ENCODE peak calls at places on chromosomes 3 and 15, in six cellular contexts. D, A, H, Z, O and I are unnamed samples.

GRCh38 chr15:88881781-88882180 is 13.6 kb downstream of the HAPLN3 start:
- DNase-seq in H (no peak), D (no peak), O (no peak), A (no peak), Z (no peak), I (no peak)

GRCh38 chr15:74394090-74394846 is 26.8 kb upstream of the CYP11A1 start:
- DNase-seq in O (no peak), D (no peak), A (no peak), H (no peak), Z (no peak), I (no peak)

GRCh38 chr3:30766522-30766921 is 127.9 kb downstream of the GADL1 start:
- DNase-seq in Z (no peak), O (no peak), A (no peak), H (no peak), D (no peak), I (no peak)

GRCh38 chr3:126540342-126540849 is 16.4 kb downstream of the CHST13 start:
- DNase-seq in H (peak), O (peak), A (peak), Z (peak), D (peak), I (peak)

GRCh38 chr3:18066899-18067582 is 324.6 kb upstream of the TBC1D5 start:
- DNase-seq in H (no peak), D (no peak), O (no peak), Z (no peak), A (no peak), I (no peak)

GRCh38 chr15:76006136-76006778 is 6.0 kb downstream of the NRG4 start:
- DNase-seq in A (peak), Z (no peak), O (no peak), D (peak), H (no peak), I (no peak)

GRCh38 chr3:101261506-101261905 is 58.9 kb downstream of the IMPG2 start:
- DNase-seq in D (no peak), H (no peak), O (no peak), Z (no peak), A (no peak), I (no peak)

GRCh38 chr3:169041677-169042171 is 621.8 kb downstream of the MECOM start:
- DNase-seq in D (peak), Z (no peak), A (no peak), O (peak), H (no peak), I (no peak)

GRCh38 chr3:158768881-158769518 is 32.9 kb upstream of the MFSD1 start:
- DNase-seq in A (no peak), H (no peak), Z (no peak), D (peak), O (peak), I (no peak)

GRCh38 chr3:12628813-12629212 is 35.1 kb downstream of the RAF1 start:
- DNase-seq in O (no peak), D (no peak), A (no peak), H (no peak), Z (no peak), I (no peak)

GRCh38 chr3:141368925-141369794 is 856 bp downstream of the ZBTB38 start:
- DNase-seq in O (peak), H (no peak), D (peak), Z (no peak), A (no peak), I (no peak)

GRCh38 chr3:141372656-141373055 is 4.4 kb downstream of the ZBTB38 start:
- DNase-seq in H (no peak), A (no peak), O (no peak), Z (no peak), D (no peak), I (no peak)

GRCh38 chr3:141368062-141368924 is at the start of gene ZBTB38:
- DNase-seq in A (no peak), H (peak), O (peak), D (peak), Z (no peak), I (peak)

GRCh38 chr3:141371882-141372281 is 3.6 kb downstream of the ZBTB38 start:
- DNase-seq in H (no peak), Z (no peak), A (no peak), O (no peak), D (no peak), I (no peak)

DNA sequence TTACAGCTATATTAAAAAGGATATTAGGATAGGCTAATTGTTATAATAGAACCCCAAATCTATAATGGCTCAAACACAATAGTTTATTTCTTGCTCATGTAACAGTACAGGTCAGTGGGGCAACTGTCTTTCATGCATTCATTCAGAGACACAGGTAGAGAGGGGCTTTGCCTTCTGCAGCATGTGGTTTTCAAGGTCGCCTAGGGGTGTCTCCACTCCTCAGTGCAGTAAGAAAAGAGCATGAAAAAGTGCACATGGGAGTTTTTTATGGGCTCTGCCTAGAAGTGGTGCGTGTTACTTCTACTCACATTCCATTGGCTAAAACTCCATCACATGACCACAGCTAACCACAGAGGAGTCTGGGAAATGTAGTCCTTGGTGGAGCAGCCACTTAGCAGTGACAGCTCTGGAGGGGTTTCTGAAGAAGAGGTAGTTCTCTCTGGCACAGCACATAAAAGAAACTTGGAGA is 1.8 kb downstream of the ZBTB38 start:
- DNase-seq in O (peak), D (peak), H (peak), A (peak), Z (peak), I (no peak)
- TF ChIP-seq CTCF in O (no peak), D (peak), H (peak), A (no peak), Z (peak), I (peak)

DNA sequence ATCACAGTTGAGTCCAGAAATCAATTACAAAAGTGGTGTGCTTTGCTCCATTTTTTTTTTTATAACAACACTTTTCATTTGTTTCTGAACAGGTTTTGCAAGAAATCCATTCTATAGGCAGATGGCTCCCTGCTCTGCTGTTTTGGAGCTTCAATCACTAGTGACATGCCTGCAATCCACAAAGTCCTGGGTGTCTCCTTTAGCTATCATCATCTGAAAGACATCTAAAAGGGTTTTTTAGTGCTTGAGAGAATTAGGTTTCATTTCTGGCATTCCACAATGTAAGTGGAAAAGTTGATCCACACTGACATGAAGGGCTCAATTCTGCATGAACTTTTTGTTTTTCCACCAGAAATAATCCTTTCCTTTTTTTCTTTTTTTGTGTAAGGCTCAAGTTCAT is 24.0 kb upstream of the MEIS2 start:
- DNase-seq in H (no peak), D (no peak), Z (no peak), A (no peak), O (no peak), I (no peak)
- TF ChIP-seq CTCF in H (no peak), D (no peak), Z (no peak), A (no peak), O (no peak), I (no peak)

GRCh38 chr3:70000028-70000410 is 486 bp downstream of the SAMMSON start:
- DNase-seq in H (no peak), A (no peak), D (no peak), O (no peak), Z (no peak), I (no peak)
- TF ChIP-seq CTCF in H (no peak), A (no peak), D (no peak), O (no peak), Z (no peak), I (no peak)

GRCh38 chr3:150090877-150091276 is 120.2 kb upstream of the PFN2 start:
- DNase-seq in A (no peak), D (no peak), Z (no peak), H (no peak), O (no peak), I (no peak)
- TF ChIP-seq CTCF in A (no peak), D (no peak), Z (no peak), H (no peak), O (no peak), I (no peak)

GRCh38 chr3:128745742-128746141 is 19.8 kb downstream of the RAB7A start:
- DNase-seq in A (no peak), D (no peak), Z (no peak), H (no peak), O (peak), I (no peak)
- TF ChIP-seq CTCF in A (no peak), D (peak), Z (no peak), H (no peak), O (no peak), I (no peak)

GRCh38 chr15:86634992-86635608 is 555.4 kb downstream of the AGBL1 start:
- DNase-seq in H (no peak), Z (no peak), O (no peak), D (no peak), A (no peak), I (no peak)
- TF ChIP-seq CTCF in H (no peak), Z (no peak), O (no peak), D (no peak), A (no peak), I (no peak)